ENCODE peak calls at places on chromosomes 2 and 18, in eight cellular contexts. B is mesenchymal stem cell, A is A549, W is pancreas, R is cardiac muscle cell, I is iPS DF 6.9, L is gastrocnemius medialis, E is PC-3. Z is an unnamed sample.
A peak's percentile ranks its signal among the peaks of the same experiment; 100 is the strongest.

GRCh38 chr2:216849987-216850386 is 9.9 kb downstream of the TNP1 start:
- DNase-seq in B (no peak), A (no peak), W (peak; percentile 82), R (peak; percentile 8), I (no peak), L (peak; percentile 43), E (peak; percentile 41), Z (peak; percentile 28)

GRCh38 chr18:44564922-44565321 is 115.8 kb upstream of the SETBP1 start:
- DNase-seq in B (peak; percentile 65), A (no peak), W (no peak), R (peak; percentile 73), I (no peak), L (no peak), E (no peak), Z (no peak)

GRCh38 chr2:101063352-101063751 is 61.3 kb downstream of the RPL31 start:
- DNase-seq in B (peak; percentile 57), A (no peak), W (no peak), R (peak; percentile 95), I (no peak), L (no peak), E (no peak), Z (no peak)

GRCh38 chr2:237132799-237133198 is 47.1 kb downstream of the COPS8 start:
- DNase-seq in B (no peak), A (peak; percentile 72), W (no peak), R (no peak), I (peak; percentile 74), L (no peak), E (peak; percentile 48), Z (peak; percentile 46)

GRCh38 chr18:23211146-23211545 is 75.9 kb downstream of the CABLES1 start:
- DNase-seq in B (no peak), A (no peak), W (no peak), R (no peak), I (no peak), L (no peak), E (peak; percentile 50), Z (peak; percentile 63)

GRCh38 chr2:30957591-30957990 is 150.3 kb upstream of the CAPN13 start:
- DNase-seq in B (no peak), A (no peak), W (no peak), R (no peak), I (no peak), L (no peak), E (no peak), Z (no peak)

GRCh38 chr2:85811173-85811849 is 57.5 kb downstream of the ATOH8 start:
- DNase-seq in B (no peak), A (no peak), W (no peak), R (peak; percentile 67), I (no peak), L (no peak), E (peak; percentile 13), Z (no peak)

GRCh38 chr2:227503433-227504406 is 31.8 kb downstream of the AGFG1 start:
- DNase-seq in B (peak; percentile 43), A (peak; percentile 90), W (no peak), R (peak; percentile 53), I (no peak), L (peak; percentile 74), E (peak; percentile 96), Z (peak; percentile 64)

GRCh38 chr18:48879008-48879431 is 71.7 kb downstream of the SMAD7 start:
- DNase-seq in B (no peak), A (no peak), W (peak; percentile 43), R (no peak), I (no peak), L (no peak), E (no peak), Z (no peak)

GRCh38 chr2:132426033-132426432 is 9.4 kb downstream of the GPR39 start:
- DNase-seq in B (no peak), A (no peak), W (no peak), R (no peak), I (no peak), L (no peak), E (no peak), Z (no peak)

GRCh38 chr2:18077724-18078123 is 199.3 kb downstream of the KCNS3 start:
- DNase-seq in B (peak; percentile 83), A (no peak), W (no peak), R (peak; percentile 20), I (no peak), L (no peak), E (peak; percentile 66), Z (no peak)

GRCh38 chr2:21772624-21773023 is 648.9 kb downstream of the TDRD15 start:
- DNase-seq in B (peak; percentile 42), A (no peak), W (no peak), R (peak; percentile 1), I (no peak), L (no peak), E (no peak), Z (no peak)

GRCh38 chr18:57780318-57781127 is 22.6 kb downstream of the ATP8B1 start:
- DNase-seq in B (peak; percentile 92), A (peak; percentile 54), W (no peak), R (peak; percentile 88), I (no peak), L (no peak), E (peak; percentile 82), Z (no peak)

GRCh38 chr18:51039138-51040112 is 9.4 kb downstream of the SMAD4 start:
- DNase-seq in B (peak; percentile 42), A (no peak), W (no peak), R (peak; percentile 45), I (no peak), L (no peak), E (no peak), Z (no peak)

GRCh38 chr18:48818329-48819254 is 132.2 kb downstream of the SMAD7 start:
- DNase-seq in B (no peak), A (no peak), W (peak; percentile 40), R (no peak), I (no peak), L (peak; percentile 6), E (no peak), Z (no peak)

GRCh38 chr2:241598487-241598886 is 38.5 kb downstream of the THAP4 start:
- DNase-seq in B (no peak), A (peak; percentile 35), W (no peak), R (no peak), I (no peak), L (no peak), E (peak; percentile 46), Z (peak; percentile 43)

GRCh38 chr2:112092286-112093041 is 37.4 kb downstream of the TMEM87B start:
- DNase-seq in B (peak; percentile 72), A (no peak), W (no peak), R (peak; percentile 72), I (no peak), L (no peak), E (peak; percentile 54), Z (no peak)

GRCh38 chr18:34321075-34321474 is 96.4 kb upstream of the NOL4 start:
- DNase-seq in B (no peak), A (no peak), W (no peak), R (no peak), I (no peak), L (no peak), E (no peak), Z (no peak)

GRCh38 chr2:42249887-42250286 is 80.7 kb downstream of the EML4 start:
- DNase-seq in B (no peak), A (no peak), W (no peak), R (no peak), I (no peak), L (no peak), E (no peak), Z (peak; percentile 65)

GRCh38 chr18:40534748-40535147 is 1420.3 kb upstream of the PIK3C3 start:
- DNase-seq in B (peak; percentile 44), A (no peak), W (no peak), R (no peak), I (no peak), L (no peak), E (peak; percentile 53), Z (no peak)

GRCh38 chr18:7645756-7646155 is 78.6 kb downstream of the PTPRM start:
- DNase-seq in B (no peak), A (peak; percentile 22), W (no peak), R (no peak), I (no peak), L (no peak), E (peak; percentile 90), Z (no peak)

GRCh38 chr2:68185541-68186164 is 28.0 kb downstream of the PNO1 start:
- DNase-seq in B (peak; percentile 41), A (peak; percentile 81), W (no peak), R (peak; percentile 45), I (peak; percentile 55), L (peak; percentile 51), E (peak; percentile 57), Z (peak; percentile 26)

GRCh38 chr18:43485565-43485964 is 208.3 kb upstream of the SYT4 start:
- DNase-seq in B (no peak), A (no peak), W (no peak), R (no peak), I (no peak), L (no peak), E (no peak), Z (peak; percentile 59)
- H3K9me3 ChIP-seq in B (no peaks in the 10 kb centered on the region), A (no peaks in the 10 kb centered on the region), W (no peaks in the 10 kb centered on the region), R (no peaks in the 10 kb centered on the region), I (peaks cover 2% of the 10 kb centered on the region), L (no peaks in the 10 kb centered on the region), E (no peaks in the 10 kb centered on the region), Z (no peaks in the 10 kb centered on the region)

GRCh38 chr2:103219398-103219797 is 457.6 kb downstream of the TMEM182 start:
- DNase-seq in B (no peak), A (no peak), W (no peak), R (no peak), I (no peak), L (no peak), E (no peak), Z (no peak)
- H3K4me3 ChIP-seq in B (no peak overlapping the region), A (no peak overlapping the region), W (no peak overlapping the region), R (no peak overlapping the region), I (no peak overlapping the region), L (no peak overlapping the region), E (no peak overlapping the region), Z (no peak overlapping the region)

DNA sequence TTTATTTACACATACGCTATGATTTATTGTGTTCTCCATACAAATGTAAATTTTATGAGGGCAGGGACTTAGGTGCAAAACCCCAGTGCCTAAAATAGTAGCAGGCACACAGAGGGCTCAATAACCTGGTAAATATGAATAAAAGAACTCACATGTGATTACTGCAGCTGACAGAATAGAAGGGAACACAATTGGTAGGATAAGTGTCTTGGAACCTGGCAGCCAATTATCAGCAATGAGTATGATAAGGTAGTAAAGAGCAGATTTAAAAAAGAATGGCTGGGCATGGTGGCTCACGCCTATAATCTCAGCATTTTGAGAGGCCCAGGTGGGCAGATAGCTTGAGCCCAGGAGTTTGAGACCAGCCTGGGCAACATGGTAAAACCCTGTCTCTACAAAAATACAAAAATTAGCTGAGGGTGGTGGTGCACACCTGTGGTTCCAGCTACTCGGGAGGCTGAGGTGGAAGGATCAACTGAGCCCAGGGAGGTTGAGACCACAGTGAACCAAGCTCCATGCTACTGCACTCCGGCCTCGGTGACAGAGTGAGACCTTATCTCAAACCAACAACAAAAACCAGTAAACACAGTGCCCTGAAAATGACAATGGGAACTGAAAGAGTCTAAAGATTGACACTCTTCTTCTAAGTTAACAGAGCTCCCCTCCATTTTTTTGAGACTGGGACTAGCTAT is 9.9 kb downstream of the SNRPG start:
- DNase-seq in B (no peak), A (no peak), W (no peak), R (no peak), I (no peak), L (no peak), E (no peak), Z (no peak)
- H3K9me3 ChIP-seq in B (no peaks in the 10 kb centered on the region), A (no peaks in the 10 kb centered on the region), W (no peaks in the 10 kb centered on the region), R (no peaks in the 10 kb centered on the region), I (no peaks in the 10 kb centered on the region), L (no peaks in the 10 kb centered on the region), E (no peaks in the 10 kb centered on the region), Z (no peaks in the 10 kb centered on the region)

DNA sequence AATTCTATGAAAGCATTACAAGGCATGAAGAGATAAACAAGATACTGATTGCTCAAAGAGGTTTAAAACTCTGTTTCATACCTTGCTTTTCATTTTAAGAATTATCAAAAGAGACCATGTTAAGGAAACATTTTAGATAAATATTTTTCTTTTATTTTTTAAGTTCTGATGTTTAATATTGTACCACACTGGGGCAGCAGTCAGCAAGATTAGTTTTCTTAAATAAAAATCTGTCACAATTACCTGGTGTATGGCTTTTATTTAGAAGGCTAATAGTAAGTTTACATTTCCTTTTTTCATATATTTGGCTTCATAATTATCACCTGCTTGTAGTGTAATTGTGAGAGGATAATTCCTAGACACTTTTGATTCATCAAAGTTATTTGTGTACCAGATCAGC is 46.4 kb downstream of the ZNF804A start:
- DNase-seq in B (no peak), A (no peak), W (no peak), R (peak; percentile 21), I (no peak), L (no peak), E (peak; percentile 29), Z (no peak)
- H3K4me3 ChIP-seq in B (no peak overlapping the region), A (no peak overlapping the region), W (no peak overlapping the region), R (no peak overlapping the region), I (no peak overlapping the region), L (no peak overlapping the region), E (no peak overlapping the region), Z (no peak overlapping the region)

Z was measured in small intestine.